ENCODE peak calls at places on chromosomes 13 and 19, in nine cellular contexts. One of them, this sample, is unnamed.

GRCh38 chr19:17873661-17874422 is 2.1 kb downstream of the SLC5A5 start:
- DNase-seq in body of pancreas: peak; percentile 51
- DNase-seq in PC-3: peak; percentile 60
- DNase-seq in brain microvascular endothelial cell: no peak
- DNase-seq in adrenal gland: no peak
- DNase-seq in HFFc6: no peak
- DNase-seq in fibroblast of pulmonary artery: no peak
- DNase-seq in left ventricle myocardium inferior: no peak
- DNase-seq in CD4-positive, alpha-beta T cell: peak; percentile 62
- DNase-seq in this sample: peak; percentile 87

GRCh38 chr13:49533586-49534269 is 38.0 kb downstream of the PHF11 start:
- DNase-seq in fibroblast of pulmonary artery: no peak
- DNase-seq in CD4-positive, alpha-beta T cell: no peak
- DNase-seq in brain microvascular endothelial cell: no peak
- DNase-seq in body of pancreas: no peak
- DNase-seq in adrenal gland: no peak
- DNase-seq in HFFc6: no peak
- DNase-seq in left ventricle myocardium inferior: no peak
- DNase-seq in PC-3: no peak
- DNase-seq in this sample: no peak

GRCh38 chr13:39577833-39578232 is 25.2 kb downstream of the LHFPL6 start:
- DNase-seq in brain microvascular endothelial cell: no peak
- DNase-seq in PC-3: no peak
- DNase-seq in left ventricle myocardium inferior: no peak
- DNase-seq in body of pancreas: no peak
- DNase-seq in fibroblast of pulmonary artery: no peak
- DNase-seq in CD4-positive, alpha-beta T cell: no peak
- DNase-seq in adrenal gland: no peak
- DNase-seq in HFFc6: no peak
- DNase-seq in this sample: no peak

GRCh38 chr13:46982856-46983582 is 86.2 kb upstream of the HTR2A start:
- DNase-seq in HFFc6: no peak
- DNase-seq in CD4-positive, alpha-beta T cell: no peak
- DNase-seq in left ventricle myocardium inferior: no peak
- DNase-seq in PC-3: no peak
- DNase-seq in brain microvascular endothelial cell: no peak
- DNase-seq in body of pancreas: no peak
- DNase-seq in fibroblast of pulmonary artery: no peak
- DNase-seq in adrenal gland: no peak
- DNase-seq in this sample: no peak

GRCh38 chr19:38596057-38596981 is 21.4 kb downstream of the MAP4K1 start:
- DNase-seq in fibroblast of pulmonary artery: no peak
- DNase-seq in HFFc6: no peak
- DNase-seq in adrenal gland: peak; percentile 50
- DNase-seq in body of pancreas: peak; percentile 88
- DNase-seq in CD4-positive, alpha-beta T cell: no peak
- DNase-seq in brain microvascular endothelial cell: no peak
- DNase-seq in left ventricle myocardium inferior: no peak
- DNase-seq in PC-3: peak; percentile 14
- DNase-seq in this sample: peak; percentile 80

GRCh38 chr13:73598021-73598712 is 536.0 kb downstream of the KLF12 start:
- DNase-seq in left ventricle myocardium inferior: no peak
- DNase-seq in brain microvascular endothelial cell: peak; percentile 65
- DNase-seq in body of pancreas: no peak
- DNase-seq in PC-3: peak; percentile 93
- DNase-seq in HFFc6: peak; percentile 73
- DNase-seq in adrenal gland: no peak
- DNase-seq in CD4-positive, alpha-beta T cell: no peak
- DNase-seq in fibroblast of pulmonary artery: peak; percentile 46
- DNase-seq in this sample: no peak

GRCh38 chr13:94706101-94706853 is 6.1 kb downstream of the SOX21 start:
- DNase-seq in CD4-positive, alpha-beta T cell: no peak
- DNase-seq in fibroblast of pulmonary artery: no peak
- DNase-seq in adrenal gland: no peak
- DNase-seq in body of pancreas: no peak
- DNase-seq in brain microvascular endothelial cell: no peak
- DNase-seq in PC-3: no peak
- DNase-seq in HFFc6: no peak
- DNase-seq in left ventricle myocardium inferior: no peak
- DNase-seq in this sample: no peak

GRCh38 chr19:34475026-34475974 is 6.3 kb upstream of the WTIP start:
- DNase-seq in body of pancreas: no peak
- DNase-seq in adrenal gland: no peak
- DNase-seq in left ventricle myocardium inferior: no peak
- DNase-seq in brain microvascular endothelial cell: peak; percentile 62
- DNase-seq in fibroblast of pulmonary artery: peak; percentile 88
- DNase-seq in HFFc6: peak; percentile 89
- DNase-seq in PC-3: peak; percentile 70
- DNase-seq in CD4-positive, alpha-beta T cell: no peak
- DNase-seq in this sample: no peak

GRCh38 chr19:806815-807421 is 9.7 kb downstream of the PTBP1 start:
- DNase-seq in body of pancreas: peak; percentile 21
- DNase-seq in adrenal gland: no peak
- DNase-seq in fibroblast of pulmonary artery: no peak
- DNase-seq in PC-3: no peak
- DNase-seq in left ventricle myocardium inferior: no peak
- DNase-seq in brain microvascular endothelial cell: no peak
- DNase-seq in CD4-positive, alpha-beta T cell: no peak
- DNase-seq in HFFc6: no peak
- DNase-seq in this sample: no peak

GRCh38 chr13:65410791-65411190 is 1819.3 kb downstream of the PCDH9 start:
- DNase-seq in fibroblast of pulmonary artery: no peak
- DNase-seq in body of pancreas: no peak
- DNase-seq in HFFc6: no peak
- DNase-seq in PC-3: no peak
- DNase-seq in brain microvascular endothelial cell: no peak
- DNase-seq in CD4-positive, alpha-beta T cell: no peak
- DNase-seq in left ventricle myocardium inferior: no peak
- DNase-seq in adrenal gland: no peak
- DNase-seq in this sample: no peak

GRCh38 chr13:100515410-100515800 is 73.2 kb downstream of the GGACT start:
- DNase-seq in adrenal gland: no peak
- DNase-seq in CD4-positive, alpha-beta T cell: no peak
- DNase-seq in left ventricle myocardium inferior: no peak
- DNase-seq in fibroblast of pulmonary artery: no peak
- DNase-seq in brain microvascular endothelial cell: no peak
- DNase-seq in PC-3: no peak
- DNase-seq in body of pancreas: no peak
- DNase-seq in HFFc6: no peak
- DNase-seq in this sample: no peak

GRCh38 chr13:41211062-41211461 is 16.7 kb upstream of the KBTBD7 start:
- DNase-seq in CD4-positive, alpha-beta T cell: no peak
- DNase-seq in fibroblast of pulmonary artery: no peak
- DNase-seq in body of pancreas: no peak
- DNase-seq in brain microvascular endothelial cell: no peak
- DNase-seq in adrenal gland: no peak
- DNase-seq in PC-3: no peak
- DNase-seq in HFFc6: no peak
- DNase-seq in left ventricle myocardium inferior: no peak
- DNase-seq in this sample: no peak

GRCh38 chr19:19517235-19517619 is 1.2 kb downstream of the NDUFA13 start:
- DNase-seq in brain microvascular endothelial cell: no peak
- DNase-seq in body of pancreas: no peak
- DNase-seq in PC-3: no peak
- DNase-seq in left ventricle myocardium inferior: no peak
- DNase-seq in fibroblast of pulmonary artery: no peak
- DNase-seq in adrenal gland: no peak
- DNase-seq in HFFc6: no peak
- DNase-seq in CD4-positive, alpha-beta T cell: no peak
- DNase-seq in this sample: no peak

GRCh38 chr19:19525611-19526380 is 2.9 kb upstream of the YJEFN3 start:
- DNase-seq in body of pancreas: no peak
- DNase-seq in fibroblast of pulmonary artery: no peak
- DNase-seq in brain microvascular endothelial cell: no peak
- DNase-seq in PC-3: no peak
- DNase-seq in CD4-positive, alpha-beta T cell: no peak
- DNase-seq in left ventricle myocardium inferior: no peak
- DNase-seq in HFFc6: no peak
- DNase-seq in adrenal gland: no peak
- DNase-seq in this sample: no peak

GRCh38 chr19:19523177-19523576 is 5.5 kb upstream of the YJEFN3 start:
- DNase-seq in CD4-positive, alpha-beta T cell: no peak
- DNase-seq in PC-3: no peak
- DNase-seq in brain microvascular endothelial cell: no peak
- DNase-seq in HFFc6: no peak
- DNase-seq in left ventricle myocardium inferior: no peak
- DNase-seq in adrenal gland: no peak
- DNase-seq in body of pancreas: no peak
- DNase-seq in fibroblast of pulmonary artery: no peak
- DNase-seq in this sample: no peak

GRCh38 chr19:19524053-19524452 is 4.7 kb upstream of the YJEFN3 start:
- DNase-seq in body of pancreas: no peak
- DNase-seq in PC-3: no peak
- DNase-seq in HFFc6: no peak
- DNase-seq in CD4-positive, alpha-beta T cell: no peak
- DNase-seq in left ventricle myocardium inferior: no peak
- DNase-seq in adrenal gland: no peak
- DNase-seq in fibroblast of pulmonary artery: no peak
- DNase-seq in brain microvascular endothelial cell: no peak
- DNase-seq in this sample: no peak

GRCh38 chr19:19520989-19521388 is 5.0 kb downstream of the NDUFA13 start:
- DNase-seq in HFFc6: no peak
- DNase-seq in left ventricle myocardium inferior: no peak
- DNase-seq in CD4-positive, alpha-beta T cell: no peak
- DNase-seq in body of pancreas: no peak
- DNase-seq in fibroblast of pulmonary artery: no peak
- DNase-seq in adrenal gland: no peak
- DNase-seq in PC-3: no peak
- DNase-seq in brain microvascular endothelial cell: no peak
- DNase-seq in this sample: no peak
- TF ChIP-seq CTCF in HFFc6: no peak
- TF ChIP-seq CTCF in left ventricle myocardium inferior: no peak
- TF ChIP-seq CTCF in CD4-positive, alpha-beta T cell: no peak
- TF ChIP-seq CTCF in body of pancreas: no peak
- TF ChIP-seq CTCF in fibroblast of pulmonary artery: no peak
- TF ChIP-seq CTCF in adrenal gland: no peak
- TF ChIP-seq CTCF in PC-3: no peak
- TF ChIP-seq CTCF in brain microvascular endothelial cell: no peak
- TF ChIP-seq CTCF in this sample: no peak

DNA sequence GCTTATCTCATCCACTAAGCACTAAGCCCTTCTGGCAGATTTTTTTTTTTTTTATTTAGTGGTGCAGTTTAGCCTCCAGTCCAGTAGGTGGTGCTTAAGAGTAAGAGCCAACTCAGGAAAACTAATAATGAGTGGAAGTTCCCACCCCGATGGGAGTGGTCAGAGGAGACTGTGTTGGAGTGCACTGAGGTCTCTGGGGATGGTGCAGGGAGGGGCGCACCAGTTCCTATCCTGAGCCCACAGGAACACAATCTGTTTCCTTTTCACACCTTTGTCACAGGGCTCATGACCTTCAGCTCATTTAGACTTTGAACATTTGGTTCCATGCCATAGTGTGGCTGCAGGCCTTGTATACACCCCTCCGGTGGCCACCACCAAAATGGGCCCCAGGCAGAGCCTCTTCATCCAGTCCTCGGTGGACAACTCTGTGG is 367.4 kb downstream of the SPRY2 start:
- DNase-seq in body of pancreas: no peak
- DNase-seq in left ventricle myocardium inferior: peak; percentile 45
- DNase-seq in fibroblast of pulmonary artery: no peak
- DNase-seq in brain microvascular endothelial cell: no peak
- DNase-seq in adrenal gland: peak; percentile 8
- DNase-seq in HFFc6: no peak
- DNase-seq in PC-3: no peak
- DNase-seq in CD4-positive, alpha-beta T cell: no peak
- DNase-seq in this sample: no peak
- TF ChIP-seq CTCF in body of pancreas: peak; percentile 54
- TF ChIP-seq CTCF in left ventricle myocardium inferior: peak; percentile 66
- TF ChIP-seq CTCF in fibroblast of pulmonary artery: peak; percentile 48
- TF ChIP-seq CTCF in brain microvascular endothelial cell: peak; percentile 63
- TF ChIP-seq CTCF in adrenal gland: peak; percentile 41
- TF ChIP-seq CTCF in HFFc6: peak; percentile 76
- TF ChIP-seq CTCF in PC-3: peak; percentile 57
- TF ChIP-seq CTCF in CD4-positive, alpha-beta T cell: no peak
- TF ChIP-seq CTCF in this sample: peak; percentile 72

DNA sequence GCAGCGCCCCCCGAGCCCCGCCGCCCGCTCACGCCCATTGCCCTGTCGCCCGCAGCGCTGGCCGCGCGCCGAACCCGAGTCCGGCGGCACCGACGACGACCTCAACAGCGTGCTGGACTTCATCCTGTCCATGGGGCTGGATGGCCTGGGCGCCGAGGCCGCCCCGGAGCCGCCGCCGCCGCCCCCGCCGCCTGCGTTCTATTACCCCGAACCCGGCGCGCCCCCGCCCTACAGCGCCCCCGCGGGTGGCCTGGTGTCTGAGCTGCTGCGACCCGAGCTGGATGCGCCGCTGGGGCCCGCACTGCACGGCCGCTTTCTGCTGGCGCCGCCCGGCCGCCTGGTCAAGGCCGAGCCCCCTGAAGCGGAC is 518 bp downstream of the KLF2 start:
- DNase-seq in PC-3: no peak
- DNase-seq in left ventricle myocardium inferior: peak; percentile 59
- DNase-seq in fibroblast of pulmonary artery: no peak
- DNase-seq in body of pancreas: peak; percentile 47
- DNase-seq in brain microvascular endothelial cell: no peak
- DNase-seq in HFFc6: no peak
- DNase-seq in adrenal gland: peak; percentile 39
- DNase-seq in CD4-positive, alpha-beta T cell: peak; percentile 38
- DNase-seq in this sample: peak; percentile 60
- TF ChIP-seq CTCF in PC-3: peak; percentile 42
- TF ChIP-seq CTCF in left ventricle myocardium inferior: peak; percentile 38
- TF ChIP-seq CTCF in fibroblast of pulmonary artery: no peak
- TF ChIP-seq CTCF in body of pancreas: no peak
- TF ChIP-seq CTCF in brain microvascular endothelial cell: peak; percentile 9
- TF ChIP-seq CTCF in HFFc6: peak; percentile 70
- TF ChIP-seq CTCF in adrenal gland: peak; percentile 26
- TF ChIP-seq CTCF in CD4-positive, alpha-beta T cell: no peak
- TF ChIP-seq CTCF in this sample: no peak

GRCh38 chr19:40601061-40601973 is at the start of gene LTBP4:
- DNase-seq in left ventricle myocardium inferior: peak; percentile 78
- DNase-seq in body of pancreas: peak; percentile 58
- DNase-seq in PC-3: no peak
- DNase-seq in adrenal gland: no peak
- DNase-seq in HFFc6: no peak
- DNase-seq in CD4-positive, alpha-beta T cell: no peak
- DNase-seq in fibroblast of pulmonary artery: no peak
- DNase-seq in brain microvascular endothelial cell: no peak
- DNase-seq in this sample: peak; percentile 56

GRCh38 chr19:40605201-40605971 is 4.2 kb downstream of the LTBP4 start:
- DNase-seq in adrenal gland: peak; percentile 70
- DNase-seq in CD4-positive, alpha-beta T cell: peak; percentile 71
- DNase-seq in brain microvascular endothelial cell: peak; percentile 30
- DNase-seq in body of pancreas: peak; percentile 88
- DNase-seq in left ventricle myocardium inferior: peak; percentile 72
- DNase-seq in HFFc6: no peak
- DNase-seq in fibroblast of pulmonary artery: peak; percentile 55
- DNase-seq in PC-3: peak; percentile 83
- DNase-seq in this sample: peak; percentile 60

GRCh38 chr19:40603071-40603718 is 2.0 kb downstream of the LTBP4 start:
- DNase-seq in PC-3: peak; percentile 31
- DNase-seq in body of pancreas: no peak
- DNase-seq in HFFc6: peak; percentile 35
- DNase-seq in left ventricle myocardium inferior: no peak
- DNase-seq in brain microvascular endothelial cell: no peak
- DNase-seq in CD4-positive, alpha-beta T cell: no peak
- DNase-seq in adrenal gland: no peak
- DNase-seq in fibroblast of pulmonary artery: peak; percentile 70
- DNase-seq in this sample: no peak

GRCh38 chr19:40604647-40605200 is 3.6 kb downstream of the LTBP4 start:
- DNase-seq in PC-3: peak; percentile 42
- DNase-seq in adrenal gland: no peak
- DNase-seq in body of pancreas: peak; percentile 53
- DNase-seq in left ventricle myocardium inferior: no peak
- DNase-seq in HFFc6: no peak
- DNase-seq in brain microvascular endothelial cell: no peak
- DNase-seq in CD4-positive, alpha-beta T cell: no peak
- DNase-seq in fibroblast of pulmonary artery: no peak
- DNase-seq in this sample: no peak

GRCh38 chr19:40603719-40604646 is 2.8 kb downstream of the LTBP4 start:
- DNase-seq in HFFc6: peak; percentile 88
- DNase-seq in CD4-positive, alpha-beta T cell: peak; percentile 98
- DNase-seq in left ventricle myocardium inferior: peak; percentile 98
- DNase-seq in adrenal gland: peak; percentile 98
- DNase-seq in body of pancreas: peak; percentile 100
- DNase-seq in brain microvascular endothelial cell: peak; percentile 95
- DNase-seq in fibroblast of pulmonary artery: peak; percentile 98
- DNase-seq in PC-3: peak; percentile 97
- DNase-seq in this sample: peak; percentile 90
- TF ChIP-seq CTCF in HFFc6: no peak
- TF ChIP-seq CTCF in CD4-positive, alpha-beta T cell: no peak
- TF ChIP-seq CTCF in left ventricle myocardium inferior: peak; percentile 12
- TF ChIP-seq CTCF in adrenal gland: no peak
- TF ChIP-seq CTCF in body of pancreas: no peak
- TF ChIP-seq CTCF in brain microvascular endothelial cell: peak; percentile 0
- TF ChIP-seq CTCF in fibroblast of pulmonary artery: no peak
- TF ChIP-seq CTCF in PC-3: no peak
- TF ChIP-seq CTCF in this sample: no peak

This sample was measured in glutamatergic neuron.